ENCODE peak calls at places on chromosomes 7 and 10, in five cellular contexts. G, X, F, D and J are unnamed samples.

GRCh38 chr7:71828361-71828760 is 583.8 kb downstream of the CALN1 start:
- DNase-seq in D (no peak), X (no peak), F (no peak), G (no peak), J (no peak)

GRCh38 chr10:42943025-42943818 is 133.6 kb upstream of the RET start:
- DNase-seq in D (no peak), X (no peak), F (no peak), G (no peak), J (no peak)

GRCh38 chr10:499991-500390 is 189.5 kb downstream of the DIP2C start:
- DNase-seq in X (no peak), G (no peak), F (no peak), D (no peak), J (no peak)

GRCh38 chr7:128403676-128404075 is 6.1 kb downstream of the IMPDH1 start:
- DNase-seq in F (no peak), X (no peak), G (no peak), D (no peak), J (no peak)

GRCh38 chr10:97861924-97862323 is 12.3 kb downstream of the GOLGA7B start:
- DNase-seq in F (no peak), X (no peak), G (no peak), D (no peak), J (no peak)

GRCh38 chr10:30374353-30374752 is 25.3 kb upstream of the MTPAP start:
- DNase-seq in D (no peak), F (no peak), G (peak; percentile 78), X (no peak), J (no peak)

GRCh38 chr7:32501522-32501921 is 6.2 kb downstream of the AVL9 start:
- DNase-seq in G (no peak), D (peak; percentile 60), F (no peak), X (no peak), J (no peak)

GRCh38 chr7:132035517-132036362 is 479.3 kb upstream of the PODXL start:
- DNase-seq in G (no peak), F (no peak), X (no peak), D (no peak), J (no peak)

GRCh38 chr7:128164061-128164954 is 76.8 kb upstream of the LEP start:
- DNase-seq in F (peak; percentile 74), D (peak; percentile 92), G (no peak), X (no peak), J (no peak)

GRCh38 chr10:62815373-62816111 is 624 bp downstream of the EGR2 start:
- DNase-seq in D (no peak), X (peak; percentile 20), G (no peak), F (no peak), J (no peak)

GRCh38 chr10:14758994-14759664 is 15.6 kb downstream of the FAM107B start:
- DNase-seq in X (no peak), D (no peak), G (no peak), F (no peak), J (no peak)

GRCh38 chr7:150417239-150417638 is 33.2 kb upstream of the GIMAP8 start:
- DNase-seq in X (no peak), D (no peak), F (no peak), G (peak; percentile 11), J (no peak)

GRCh38 chr10:52961298-52961697 is 188.7 kb upstream of the MBL2 start:
- DNase-seq in G (no peak), X (no peak), F (no peak), D (no peak), J (no peak)

GRCh38 chr7:33973235-33974015 is 68.1 kb downstream of the BMPER start:
- DNase-seq in G (no peak), X (no peak), F (no peak), D (peak; percentile 52), J (no peak)

GRCh38 chr7:155466814-155467675 is 9.1 kb downstream of the EN2 start:
- DNase-seq in G (no peak), X (peak; percentile 72), D (no peak), F (no peak), J (peak; percentile 81)

GRCh38 chr7:27367179-27367929 is 124.8 kb downstream of the EVX1 start:
- DNase-seq in F (no peak), X (no peak), G (no peak), D (no peak), J (no peak)

GRCh38 chr7:47744883-47745282 is 163.0 kb upstream of the TNS3 start:
- DNase-seq in F (no peak), D (no peak), G (no peak), X (no peak), J (no peak)

GRCh38 chr7:117259626-117260025 is 63.2 kb downstream of the WNT2 start:
- DNase-seq in G (no peak), D (peak; percentile 52), X (no peak), F (no peak), J (no peak)

GRCh38 chr7:151143261-151144015 is 24.1 kb downstream of the GBX1 start:
- DNase-seq in F (no peak), X (no peak), D (no peak), G (no peak), J (no peak)

GRCh38 chr10:15486404-15486803 is 115.3 kb upstream of the FAM171A1 start:
- DNase-seq in X (no peak), G (no peak), D (no peak), F (no peak), J (no peak)

GRCh38 chr7:26944486-26944885 is 80.1 kb upstream of the SKAP2 start:
- DNase-seq in D (no peak), G (no peak), F (no peak), X (no peak), J (no peak)

GRCh38 chr7:92422926-92423325 is 24.4 kb upstream of the GATAD1 start:
- DNase-seq in F (no peak), D (no peak), G (no peak), X (no peak), J (no peak)

GRCh38 chr7:2175091-2175490 is 57.7 kb downstream of the MAD1L1 start:
- DNase-seq in D (no peak), F (peak; percentile 30), X (no peak), G (no peak), J (no peak)
- TF ChIP-seq CTCF in D (peak; percentile 17), F (no peak), X (no peak), G (no peak), J (no peak)

GRCh38 chr10:33195608-33196376 is 138.7 kb downstream of the NRP1 start:
- DNase-seq in X (no peak), G (no peak), D (no peak), F (no peak), J (no peak)

GRCh38 chr10:33190406-33190805 is 144.1 kb downstream of the NRP1 start:
- DNase-seq in G (no peak), D (no peak), F (no peak), X (no peak), J (no peak)

GRCh38 chr10:33193867-33194521 is 140.5 kb downstream of the NRP1 start:
- DNase-seq in X (no peak), F (peak; percentile 52), G (no peak), D (peak; percentile 16), J (no peak)

GRCh38 chr10:33196377-33196706 is 138.1 kb downstream of the NRP1 start:
- DNase-seq in F (no peak), D (no peak), G (no peak), X (no peak), J (no peak)

DNA sequence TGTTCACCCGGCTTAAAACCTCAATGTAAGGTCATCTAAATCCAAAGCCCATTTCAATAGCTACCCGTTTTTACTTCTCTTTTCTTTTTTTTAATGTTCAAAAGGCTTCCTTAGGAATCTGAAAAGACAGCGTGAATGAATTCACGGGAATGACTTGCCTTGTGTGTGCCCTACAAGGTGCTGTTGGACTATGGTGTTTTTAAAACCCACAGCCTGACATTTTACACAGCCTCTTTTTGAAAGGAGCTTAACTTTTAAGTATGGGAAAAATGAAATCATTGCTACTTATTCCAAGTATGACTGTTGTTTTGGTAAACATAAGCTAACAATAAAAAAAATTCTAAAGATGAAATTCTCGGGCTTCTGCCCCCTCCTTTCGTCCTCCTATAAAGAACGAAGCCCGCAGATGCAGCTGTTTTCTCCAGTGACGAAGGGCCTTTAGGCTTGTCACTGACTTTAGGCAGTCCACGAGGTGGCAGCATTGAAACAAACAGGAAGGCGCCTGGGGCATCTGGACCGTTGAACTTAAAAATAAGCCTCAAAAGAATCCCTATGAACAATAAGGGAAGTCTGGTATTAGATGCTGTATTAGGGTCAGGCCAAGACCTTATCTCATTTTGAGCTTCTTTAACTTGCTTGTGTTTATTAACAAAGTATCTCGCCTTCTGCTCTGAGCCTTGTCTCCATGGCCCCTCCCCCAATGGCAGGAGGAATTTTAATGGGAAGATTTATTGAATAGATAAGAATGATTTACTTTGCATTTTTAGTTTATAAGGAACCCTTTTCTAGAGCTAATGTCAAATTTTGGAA is 141.2 kb downstream of the NRP1 start:
- DNase-seq in G (peak; percentile 55), F (peak; percentile 47), X (peak; percentile 64), D (peak; percentile 75), J (peak; percentile 59)
- TF ChIP-seq CTCF in G (peak; percentile 62), F (peak; percentile 86), X (peak; percentile 63), D (peak; percentile 87), J (peak; percentile 75)

DNA sequence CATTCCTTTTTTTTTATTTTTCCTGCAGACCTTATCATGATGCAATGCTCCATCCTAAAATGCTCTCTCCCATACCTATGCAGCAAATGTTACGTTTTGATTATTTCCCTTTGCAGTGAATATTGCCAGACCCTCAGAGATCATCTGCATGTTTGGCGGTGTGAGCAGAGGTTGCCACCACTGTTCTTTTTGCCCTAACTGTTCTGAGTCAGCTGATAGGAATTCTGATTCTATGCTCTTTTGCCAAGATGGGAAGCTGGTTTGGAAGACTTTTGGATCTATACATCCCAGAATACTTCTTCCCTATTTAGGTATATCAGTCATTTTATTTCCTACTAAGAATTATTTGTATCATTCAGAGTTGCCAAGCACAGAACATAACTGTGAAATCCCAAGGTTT is 130.5 kb downstream of the KLF6 start:
- DNase-seq in F (no peak), X (no peak), G (no peak), D (no peak), J (no peak)
- TF ChIP-seq CTCF in F (no peak), X (no peak), G (no peak), D (no peak), J (no peak)

GRCh38 chr10:7054915-7055314 is 355.9 kb downstream of the SFMBT2 start:
- DNase-seq in G (peak; percentile 49), F (no peak), X (peak; percentile 6), D (no peak), J (no peak)
- TF ChIP-seq CTCF in G (peak; percentile 46), F (peak; percentile 37), X (peak; percentile 40), D (no peak), J (peak; percentile 21)

DNA sequence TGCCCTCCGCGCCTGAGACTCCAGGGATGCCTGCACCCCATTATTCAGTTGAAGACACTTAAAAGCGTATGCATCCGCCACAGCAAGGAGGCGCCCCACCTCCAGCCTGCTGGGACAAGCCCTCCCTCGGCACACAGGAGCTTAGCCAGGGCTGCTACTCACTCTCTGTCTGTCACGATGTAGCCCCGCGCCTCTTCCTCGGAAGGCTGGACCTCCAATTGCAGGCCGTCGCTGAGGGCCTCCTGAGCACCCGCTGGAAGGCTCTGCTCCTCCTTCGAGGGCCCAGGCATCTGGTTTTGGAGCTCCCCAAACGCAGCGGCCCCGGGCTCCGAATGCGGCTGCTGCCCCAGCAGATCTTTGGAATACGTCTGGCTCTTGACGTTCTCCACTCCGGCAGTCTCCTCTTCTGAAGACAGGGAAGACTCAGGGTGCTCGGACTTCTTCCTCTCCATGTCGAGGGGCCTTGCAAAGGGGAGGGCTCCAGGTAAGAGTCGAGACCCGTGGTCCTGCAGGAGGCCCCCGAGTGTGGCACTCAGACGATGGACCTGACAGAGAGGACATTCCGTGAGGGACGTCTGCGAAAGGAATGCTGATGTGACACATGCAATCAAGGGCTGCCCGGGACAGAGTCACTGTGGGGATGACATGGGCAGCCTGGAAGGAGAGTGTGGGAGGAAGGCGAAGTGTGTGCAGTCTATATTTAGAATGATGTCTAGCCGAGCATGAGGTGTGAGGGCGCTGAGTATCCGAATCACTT is 453.9 kb downstream of the PTPRN2 start:
- DNase-seq in X (no peak), D (no peak), F (no peak), G (no peak), J (no peak)
- TF ChIP-seq CTCF in X (no peak), D (no peak), F (no peak), G (peak; percentile 18), J (no peak)